ENCODE peak calls at places on chromosome 13, in four cellular contexts. One of them, this sample, is unnamed.

GRCh38 chr13:34867590-34867989 is 74.5 kb upstream of the NBEA start:
- DNase-seq in kidney: no peak
- DNase-seq in cardiac muscle cell: no peak
- DNase-seq in sigmoid colon: no peak
- DNase-seq in this sample: peak

GRCh38 chr13:29905845-29906244 is 55.4 kb upstream of the UBL3 start:
- DNase-seq in kidney: no peak
- DNase-seq in sigmoid colon: no peak
- DNase-seq in cardiac muscle cell: no peak
- DNase-seq in this sample: peak

GRCh38 chr13:72886272-72887062 is 104.5 kb downstream of the PIBF1 start:
- DNase-seq in kidney: no peak
- DNase-seq in cardiac muscle cell: no peak
- DNase-seq in sigmoid colon: no peak
- DNase-seq in this sample: peak

GRCh38 chr13:89363144-89363543 is 1692.0 kb downstream of the SLITRK5 start:
- DNase-seq in sigmoid colon: no peak
- DNase-seq in cardiac muscle cell: no peak
- DNase-seq in kidney: peak
- DNase-seq in this sample: no peak

GRCh38 chr13:27194895-27195764 is 23.5 kb upstream of the USP12 start:
- DNase-seq in sigmoid colon: no peak
- DNase-seq in cardiac muscle cell: no peak
- DNase-seq in kidney: no peak
- DNase-seq in this sample: peak

GRCh38 chr13:32883501-32883900 is 132.7 kb upstream of the KL start:
- DNase-seq in cardiac muscle cell: no peak
- DNase-seq in kidney: no peak
- DNase-seq in sigmoid colon: no peak
- DNase-seq in this sample: peak

GRCh38 chr13:60627071-60627686 is 230.2 kb downstream of the TDRD3 start:
- DNase-seq in cardiac muscle cell: peak
- DNase-seq in kidney: no peak
- DNase-seq in sigmoid colon: no peak
- DNase-seq in this sample: peak

GRCh38 chr13:65468628-65469027 is 1761.5 kb downstream of the PCDH9 start:
- DNase-seq in cardiac muscle cell: no peak
- DNase-seq in kidney: no peak
- DNase-seq in sigmoid colon: no peak
- DNase-seq in this sample: no peak

GRCh38 chr13:40528881-40529280 is 137.6 kb downstream of the FOXO1 start:
- DNase-seq in kidney: no peak
- DNase-seq in cardiac muscle cell: no peak
- DNase-seq in sigmoid colon: no peak
- DNase-seq in this sample: peak

GRCh38 chr13:106464076-106464475 is 71.4 kb downstream of the EFNB2 start:
- DNase-seq in kidney: no peak
- DNase-seq in sigmoid colon: no peak
- DNase-seq in cardiac muscle cell: no peak
- DNase-seq in this sample: no peak

GRCh38 chr13:110340812-110341444 is 33.8 kb downstream of the COL4A2 start:
- DNase-seq in kidney: peak
- DNase-seq in sigmoid colon: peak
- DNase-seq in cardiac muscle cell: peak
- DNase-seq in this sample: peak

GRCh38 chr13:40813662-40814454 is 24.4 kb downstream of the SLC25A15 start:
- DNase-seq in sigmoid colon: no peak
- DNase-seq in kidney: no peak
- DNase-seq in cardiac muscle cell: peak
- DNase-seq in this sample: peak

GRCh38 chr13:73341748-73342147 is 282.9 kb downstream of the KLF5 start:
- DNase-seq in sigmoid colon: no peak
- DNase-seq in kidney: no peak
- DNase-seq in cardiac muscle cell: no peak
- DNase-seq in this sample: peak

DNA sequence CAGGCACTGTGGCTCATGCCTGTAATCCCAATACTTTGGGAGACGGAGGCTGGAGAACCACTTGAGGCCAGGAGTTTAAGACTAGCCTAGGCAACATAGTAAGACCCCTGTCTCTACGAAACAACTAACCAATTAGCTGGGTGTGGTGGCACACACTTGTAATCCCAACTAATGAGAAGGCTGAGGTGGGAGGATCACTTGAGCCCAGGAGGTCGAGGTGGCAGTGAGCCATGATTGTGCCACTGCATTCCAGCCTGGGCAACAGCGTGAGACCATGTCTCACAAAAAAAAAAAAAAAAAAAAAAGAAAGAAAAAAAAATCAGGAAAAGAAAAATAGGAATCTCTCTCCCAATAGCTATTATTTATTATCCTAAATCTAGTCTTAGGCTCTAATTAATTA is 56.8 kb upstream of the UBAC2 start:
- DNase-seq in cardiac muscle cell: no peak
- DNase-seq in sigmoid colon: no peak
- DNase-seq in kidney: no peak
- DNase-seq in this sample: no peak
- H3K4me3 ChIP-seq in cardiac muscle cell: no peak
- H3K4me3 ChIP-seq in sigmoid colon: no peak
- H3K4me3 ChIP-seq in kidney: no peak
- H3K4me3 ChIP-seq in this sample: no peak

GRCh38 chr13:79675931-79676658 is 195.1 kb downstream of the NDFIP2 start:
- DNase-seq in cardiac muscle cell: peak
- DNase-seq in kidney: no peak
- DNase-seq in sigmoid colon: no peak
- DNase-seq in this sample: no peak
- TF ChIP-seq CTCF in cardiac muscle cell: no peak
- TF ChIP-seq CTCF in kidney: no peak
- TF ChIP-seq CTCF in sigmoid colon: no peak
- TF ChIP-seq CTCF in this sample: no peak

DNA sequence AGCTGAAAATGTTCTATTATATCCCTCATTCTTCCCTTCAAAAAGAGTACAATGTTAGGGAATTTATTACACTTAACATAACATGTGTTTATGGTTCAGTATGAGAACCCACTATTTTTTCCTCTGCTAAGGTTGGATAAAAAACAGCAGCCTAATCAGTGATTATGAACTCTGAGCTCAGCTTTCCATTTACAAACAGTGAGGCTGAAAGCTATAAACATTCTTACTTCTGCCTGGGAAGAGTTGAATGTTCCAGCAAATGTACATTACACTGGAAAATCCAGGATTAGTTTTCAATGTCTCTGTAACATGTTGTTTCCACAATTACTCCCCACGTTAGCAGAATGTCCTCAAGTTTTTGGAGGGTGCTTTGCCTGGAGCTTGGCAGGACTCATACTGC is 150.5 kb downstream of the POSTN start:
- DNase-seq in cardiac muscle cell: no peak
- DNase-seq in kidney: no peak
- DNase-seq in sigmoid colon: no peak
- DNase-seq in this sample: peak
- H3K4me3 ChIP-seq in cardiac muscle cell: no peak
- H3K4me3 ChIP-seq in kidney: no peak
- H3K4me3 ChIP-seq in sigmoid colon: no peak
- H3K4me3 ChIP-seq in this sample: no peak

DNA sequence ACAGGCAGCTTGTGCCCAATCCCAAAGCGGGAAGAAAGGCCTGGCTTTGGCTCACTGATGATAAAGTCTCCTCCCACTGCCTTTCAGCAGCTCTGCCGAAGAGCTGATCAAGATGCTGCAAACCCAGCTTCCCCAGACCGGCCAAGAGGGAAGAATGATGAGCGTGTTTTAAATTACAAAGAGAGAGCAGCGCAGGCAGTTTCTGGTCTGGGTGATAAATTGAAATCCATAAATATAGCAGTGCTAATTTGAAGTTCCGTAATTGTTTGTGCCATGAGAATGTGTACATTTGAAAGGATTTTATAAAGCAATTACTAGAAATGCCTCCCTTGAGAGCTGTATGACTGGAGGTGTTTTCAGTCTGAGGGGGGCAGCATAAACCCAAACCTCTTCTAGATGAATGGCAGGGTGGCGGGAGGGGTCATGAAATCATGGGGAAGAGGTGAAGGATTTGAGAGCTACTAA is 171.8 kb downstream of the STK24 start:
- DNase-seq in sigmoid colon: no peak
- DNase-seq in cardiac muscle cell: peak
- DNase-seq in kidney: no peak
- DNase-seq in this sample: no peak
- TF ChIP-seq CTCF in sigmoid colon: no peak
- TF ChIP-seq CTCF in cardiac muscle cell: no peak
- TF ChIP-seq CTCF in kidney: no peak
- TF ChIP-seq CTCF in this sample: no peak

GRCh38 chr13:23469901-23470525 is 36.5 kb upstream of the SACS start:
- DNase-seq in cardiac muscle cell: no peak
- DNase-seq in sigmoid colon: no peak
- DNase-seq in kidney: no peak
- DNase-seq in this sample: peak
- H3K4me3 ChIP-seq in cardiac muscle cell: no peak
- H3K4me3 ChIP-seq in sigmoid colon: no peak
- H3K4me3 ChIP-seq in kidney: no peak
- H3K4me3 ChIP-seq in this sample: no peak

DNA sequence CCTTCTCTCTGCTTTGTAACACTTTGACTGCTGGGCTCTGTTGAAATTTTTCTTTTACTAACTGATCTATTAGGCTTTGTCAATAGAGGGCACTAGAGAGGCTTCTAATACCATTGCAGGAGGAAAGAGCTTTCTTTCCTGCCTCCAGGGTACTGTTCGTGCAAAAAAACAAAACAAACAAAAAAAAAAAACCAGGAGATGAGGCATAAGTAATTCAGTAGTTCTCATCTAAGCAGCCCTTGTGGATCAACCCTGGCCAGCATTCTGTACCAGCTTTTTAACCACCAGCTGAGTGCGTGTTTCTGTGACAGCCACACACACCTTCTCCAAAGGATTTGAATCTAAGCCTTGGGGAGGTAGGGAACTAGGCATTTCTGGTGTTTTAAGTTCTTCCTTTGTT is 1707.6 kb upstream of the SLC10A2 start:
- DNase-seq in kidney: no peak
- DNase-seq in sigmoid colon: no peak
- DNase-seq in cardiac muscle cell: peak
- DNase-seq in this sample: peak
- TF ChIP-seq CTCF in kidney: peak
- TF ChIP-seq CTCF in sigmoid colon: no peak
- TF ChIP-seq CTCF in cardiac muscle cell: peak
- TF ChIP-seq CTCF in this sample: peak

GRCh38 chr13:68110178-68110768 is 880.1 kb upstream of the PCDH9 start:
- DNase-seq in cardiac muscle cell: no peak
- DNase-seq in sigmoid colon: no peak
- DNase-seq in kidney: no peak
- DNase-seq in this sample: no peak

GRCh38 chr13:68107667-68108066 is 877.5 kb upstream of the PCDH9 start:
- DNase-seq in cardiac muscle cell: no peak
- DNase-seq in sigmoid colon: no peak
- DNase-seq in kidney: no peak
- DNase-seq in this sample: no peak
- H3K4me3 ChIP-seq in cardiac muscle cell: no peak
- H3K4me3 ChIP-seq in sigmoid colon: no peak
- H3K4me3 ChIP-seq in kidney: no peak
- H3K4me3 ChIP-seq in this sample: no peak